ENCODE peak calls at places on chromosomes 3 and 15, in seven cellular contexts. G, E, B, J, W, T and U are unnamed samples.

GRCh38 chr3:16148783-16149182 is 25.7 kb upstream of the GALNT15 start:
- DNase-seq in G (no peak), E (peak), B (peak), J (no peak), W (peak), T (no peak), U (no peak)

GRCh38 chr3:16050641-16051467 is 123.6 kb upstream of the GALNT15 start:
- DNase-seq in G (no peak), E (no peak), B (no peak), J (no peak), W (no peak), T (no peak), U (no peak)

GRCh38 chr3:10459954-10460754 is 45.2 kb downstream of the ATP2B2 start:
- DNase-seq in G (peak), E (no peak), B (peak), J (peak), W (no peak), T (no peak), U (peak)

GRCh38 chr3:134869153-134869726 is 74.2 kb downstream of the EPHB1 start:
- DNase-seq in G (no peak), E (no peak), B (no peak), J (no peak), W (no peak), T (no peak), U (no peak)

GRCh38 chr3:44058022-44058867 is 183.4 kb upstream of the TOPAZ1 start:
- DNase-seq in G (no peak), E (peak), B (peak), J (no peak), W (no peak), T (no peak), U (peak)

GRCh38 chr15:95152741-95153140 is 921.4 kb downstream of the MCTP2 start:
- DNase-seq in G (no peak), E (no peak), B (no peak), J (no peak), W (no peak), T (no peak), U (no peak)

GRCh38 chr15:91897585-91898372 is 44.3 kb downstream of the SLCO3A1 start:
- DNase-seq in G (no peak), E (no peak), B (no peak), J (no peak), W (no peak), T (no peak), U (no peak)

GRCh38 chr15:90004252-90004651 is 3.1 kb downstream of the ZNF710 start:
- DNase-seq in G (no peak), E (no peak), B (no peak), J (no peak), W (no peak), T (no peak), U (no peak)

GRCh38 chr3:48572517-48572916 is 8.9 kb upstream of the UCN2 start:
- DNase-seq in G (no peak), E (no peak), B (no peak), J (no peak), W (no peak), T (no peak), U (no peak)

GRCh38 chr15:58513008-58513407 is 81.2 kb downstream of the LIPC start:
- DNase-seq in G (no peak), E (no peak), B (no peak), J (no peak), W (no peak), T (no peak), U (no peak)

GRCh38 chr3:19934098-19934566 is at the start of gene EFHB:
- DNase-seq in G (no peak), E (no peak), B (peak), J (peak), W (no peak), T (no peak), U (no peak)

GRCh38 chr15:39669671-39670070 is 88.8 kb downstream of the THBS1 start:
- DNase-seq in G (no peak), E (no peak), B (no peak), J (no peak), W (no peak), T (no peak), U (no peak)

GRCh38 chr3:197286678-197287077 is 11.7 kb downstream of the DLG1 start:
- DNase-seq in G (no peak), E (no peak), B (no peak), J (no peak), W (no peak), T (no peak), U (no peak)

GRCh38 chr3:150761831-150762661 is 923 bp downstream of the SIAH2 start:
- DNase-seq in G (peak), E (peak), B (peak), J (peak), W (peak), T (no peak), U (no peak)

GRCh38 chr3:73511555-73511954 is 113.2 kb downstream of the PDZRN3 start:
- DNase-seq in G (no peak), E (no peak), B (no peak), J (peak), W (no peak), T (no peak), U (no peak)

GRCh38 chr3:155080692-155081091 is 573 bp downstream of the MME start:
- DNase-seq in G (no peak), E (no peak), B (no peak), J (no peak), W (no peak), T (no peak), U (no peak)

GRCh38 chr3:38004415-38005075 is 14.0 kb downstream of the VILL start:
- DNase-seq in G (peak), E (peak), B (peak), J (peak), W (peak), T (no peak), U (peak)

GRCh38 chr3:168860028-168860427 is 764.3 kb upstream of the GOLIM4 start:
- DNase-seq in G (no peak), E (no peak), B (no peak), J (no peak), W (no peak), T (no peak), U (no peak)

GRCh38 chr3:101625879-101626278 is 51.1 kb downstream of the ZBTB11 start:
- DNase-seq in G (no peak), E (no peak), B (no peak), J (no peak), W (no peak), T (no peak), U (no peak)

GRCh38 chr15:91289324-91289723 is 189.3 kb downstream of the SV2B start:
- DNase-seq in G (no peak), E (no peak), B (no peak), J (no peak), W (no peak), T (no peak), U (no peak)

GRCh38 chr15:37028609-37029287 is 71.6 kb downstream of the MEIS2 start:
- DNase-seq in G (no peak), E (no peak), B (no peak), J (no peak), W (no peak), T (peak), U (no peak)

GRCh38 chr15:68025860-68026424 is 28.2 kb upstream of the PIAS1 start:
- DNase-seq in G (no peak), E (no peak), B (peak), J (no peak), W (no peak), T (no peak), U (no peak)

GRCh38 chr15:99054892-99055291 is 47.3 kb upstream of the PGPEP1L start:
- DNase-seq in G (no peak), E (no peak), B (no peak), J (no peak), W (no peak), T (no peak), U (no peak)

GRCh38 chr15:41903782-41904181 is 9.9 kb upstream of the SPTBN5 start:
- DNase-seq in G (no peak), E (no peak), B (no peak), J (no peak), W (no peak), T (no peak), U (no peak)

GRCh38 chr3:44501971-44502370 is 24.5 kb upstream of the ZNF445 start:
- DNase-seq in G (no peak), E (no peak), B (no peak), J (no peak), W (no peak), T (no peak), U (no peak)

GRCh38 chr15:36814708-36815107 is 235.3 kb downstream of the CDIN1 start:
- DNase-seq in G (no peak), E (no peak), B (peak), J (no peak), W (no peak), T (no peak), U (no peak)

GRCh38 chr15:80789836-80790235 is 10.7 kb downstream of the CEMIP start:
- DNase-seq in G (no peak), E (no peak), B (no peak), J (no peak), W (no peak), T (no peak), U (no peak)

GRCh38 chr3:123444023-123444422 is 4.9 kb downstream of the ADCY5 start:
- DNase-seq in G (no peak), E (no peak), B (no peak), J (no peak), W (no peak), T (no peak), U (no peak)

GRCh38 chr15:50873935-50874353 is 34.5 kb upstream of the AP4E1 start:
- DNase-seq in G (no peak), E (no peak), B (no peak), J (no peak), W (no peak), T (no peak), U (no peak)

GRCh38 chr15:52308446-52309153 is 13.0 kb upstream of the MYO5C start:
- DNase-seq in G (no peak), E (peak), B (no peak), J (no peak), W (no peak), T (no peak), U (no peak)